ENCODE peak calls at places on chromosome 16, in eight cellular contexts. X, B, O, A, R, Z, M and I are unnamed samples.

GRCh38 chr16:87344931-87345631 is 27.9 kb upstream of the C16orf95 start:
- DNase-seq in A (no peak), O (peak; percentile 65), M (no peak), R (no peak), X (peak; percentile 61), B (peak; percentile 71), Z (peak; percentile 41), I (peak; percentile 33)

GRCh38 chr16:2335286-2335895 is 5.1 kb downstream of the ABCA3 start:
- DNase-seq in A (no peak), M (no peak), R (no peak), B (no peak), Z (no peak), O (no peak), X (no peak), I (no peak)

GRCh38 chr16:87057291-87057881 is 259.8 kb downstream of the C16orf95 start:
- DNase-seq in A (no peak), R (no peak), B (no peak), O (no peak), M (no peak), Z (no peak), X (no peak), I (no peak)

GRCh38 chr16:67641779-67642708 is 2.9 kb upstream of the CARMIL2 start:
- DNase-seq in X (peak; percentile 74), M (peak; percentile 33), O (peak; percentile 80), B (no peak), R (peak; percentile 90), Z (no peak), A (no peak), I (no peak)

GRCh38 chr16:51095114-51095872 is 55.8 kb downstream of the SALL1 start:
- DNase-seq in Z (no peak), X (no peak), M (no peak), R (no peak), A (no peak), O (no peak), B (no peak), I (no peak)

GRCh38 chr16:11976850-11977205 is 294 bp downstream of the SNX29 start:
- DNase-seq in X (no peak), M (no peak), R (no peak), O (no peak), B (no peak), Z (no peak), A (no peak), I (no peak)

GRCh38 chr16:6081320-6081976 is 983.9 kb upstream of the EEF2KMT start:
- DNase-seq in A (peak; percentile 57), X (peak; percentile 31), M (no peak), B (no peak), Z (no peak), R (no peak), O (no peak), I (no peak)

GRCh38 chr16:80369559-80369958 is 171.2 kb upstream of the DYNLRB2 start:
- DNase-seq in A (peak; percentile 59), B (no peak), R (no peak), M (peak; percentile 60), Z (no peak), O (no peak), X (no peak), I (no peak)

GRCh38 chr16:64718481-64718880 is 403.4 kb downstream of the CDH11 start:
- DNase-seq in M (no peak), R (no peak), Z (no peak), O (no peak), X (no peak), A (no peak), B (no peak), I (no peak)

GRCh38 chr16:19884021-19884485 is 595 bp downstream of the GPRC5B start:
- DNase-seq in M (no peak), X (no peak), Z (no peak), O (peak; percentile 47), B (peak; percentile 48), A (no peak), R (no peak), I (no peak)

GRCh38 chr16:48537909-48538745 is 71.9 kb downstream of the N4BP1 start:
- DNase-seq in M (no peak), B (no peak), O (peak; percentile 76), X (peak; percentile 54), A (no peak), Z (no peak), R (no peak), I (no peak)

GRCh38 chr16:54055864-54056263 is 230.7 kb downstream of the IRX3 start:
- DNase-seq in B (no peak), Z (no peak), X (no peak), R (no peak), M (peak; percentile 11), A (no peak), O (no peak), I (no peak)

GRCh38 chr16:20385844-20386832 is 18.4 kb downstream of the PDILT start:
- DNase-seq in O (peak; percentile 63), B (no peak), R (peak; percentile 84), Z (peak; percentile 26), M (peak; percentile 36), A (peak; percentile 64), X (peak; percentile 56), I (peak; percentile 28)

DNA sequence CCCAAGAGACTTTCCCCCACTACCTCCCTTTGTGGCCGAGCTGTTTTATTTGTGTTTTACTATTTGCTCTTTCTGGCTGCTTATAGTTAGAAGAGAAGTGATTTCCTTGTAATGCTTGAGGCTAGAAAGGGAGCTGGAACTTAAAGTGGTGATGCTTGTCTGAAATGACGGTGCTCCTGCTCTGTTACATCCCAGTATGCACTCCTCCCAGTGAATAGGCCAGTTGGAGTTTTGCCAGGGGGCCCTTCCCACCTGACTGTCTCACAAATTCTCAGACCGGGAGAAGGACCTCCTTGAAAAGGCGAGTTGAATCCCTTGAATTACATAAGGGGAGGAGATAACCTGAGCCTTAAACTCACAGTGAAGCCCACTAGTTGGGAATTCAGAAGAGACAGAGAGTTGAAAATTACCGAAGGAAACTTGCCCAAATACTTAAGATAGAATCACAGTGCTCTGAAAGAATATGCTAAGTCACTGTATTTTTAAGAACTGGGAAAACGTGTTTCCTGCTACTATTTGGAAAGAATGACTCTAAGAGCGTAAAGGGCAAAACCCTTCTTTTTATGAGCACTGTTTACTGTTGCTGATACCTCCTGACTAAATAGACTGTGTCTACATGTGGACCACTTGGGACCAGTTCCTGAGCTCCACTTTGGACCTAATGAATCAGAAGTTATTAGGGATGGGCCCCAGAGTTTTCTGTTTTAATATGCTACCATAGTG is 84.7 kb upstream of the CLEC3A start:
- DNase-seq in Z (no peak), M (peak; percentile 13), X (no peak), R (peak; percentile 77), B (no peak), O (no peak), A (no peak), I (no peak)
- H3K9me3 ChIP-seq in Z (no peaks in the 10 kb centered on the region), M (no peaks in the 10 kb centered on the region), X (no peaks in the 10 kb centered on the region), R (no peaks in the 10 kb centered on the region), B (no peaks in the 10 kb centered on the region), O (no peaks in the 10 kb centered on the region), A (peaks cover 7% of the 10 kb centered on the region), I (peaks cover 3% of the 10 kb centered on the region)

DNA sequence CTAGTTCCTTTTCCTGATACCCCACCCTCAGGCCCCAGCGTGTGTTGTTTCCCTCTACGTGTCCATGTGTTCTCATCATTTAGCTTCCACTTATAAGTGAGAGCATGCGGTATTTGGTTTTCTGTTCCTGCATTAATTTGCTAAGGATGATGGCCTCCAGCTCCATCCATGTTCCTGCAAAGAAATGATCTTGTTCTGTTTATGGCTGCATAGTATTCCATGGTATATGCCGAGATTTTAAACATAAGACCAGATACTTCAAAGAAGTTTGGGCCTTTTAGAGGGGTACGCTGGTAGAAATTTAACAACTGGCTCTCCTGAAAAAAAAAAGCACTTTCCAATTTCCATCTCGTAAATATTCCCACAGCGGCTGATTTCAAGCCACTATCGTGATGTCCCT is 59.8 kb downstream of the IRF8 start:
- DNase-seq in X (no peak), A (no peak), M (no peak), B (no peak), Z (no peak), R (no peak), O (no peak), I (no peak)
- H3K9me3 ChIP-seq in X (no peaks in the 10 kb centered on the region), A (no peaks in the 10 kb centered on the region), M (no peaks in the 10 kb centered on the region), B (no peaks in the 10 kb centered on the region), Z (no peaks in the 10 kb centered on the region), R (no peaks in the 10 kb centered on the region), O (no peaks in the 10 kb centered on the region), I (no peaks in the 10 kb centered on the region)

DNA sequence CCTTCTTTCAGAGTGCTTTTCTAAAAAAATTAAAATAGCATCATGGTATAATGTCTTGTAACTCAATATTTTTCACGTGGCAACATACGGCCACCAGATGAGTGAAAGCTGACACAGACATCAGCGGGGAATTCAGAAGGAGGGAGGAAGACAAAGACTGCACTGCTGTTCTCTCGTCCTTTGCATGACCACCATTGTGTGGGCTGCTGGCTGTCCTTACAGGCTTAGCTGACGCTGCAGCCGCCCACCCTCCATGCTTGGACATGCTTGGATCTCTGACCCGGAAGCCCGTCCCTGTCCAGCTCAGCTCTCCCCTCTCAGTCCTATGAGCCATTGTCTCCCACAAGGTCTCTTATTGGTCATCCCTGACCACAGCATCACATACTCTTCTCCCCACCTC is 11.4 kb upstream of the MLYCD start:
- DNase-seq in X (no peak), R (no peak), A (no peak), M (no peak), B (no peak), Z (no peak), O (no peak), I (no peak)
- H3K9me3 ChIP-seq in X (peaks cover 3% of the 10 kb centered on the region), R (peaks cover 1% of the 10 kb centered on the region), A (no peaks in the 10 kb centered on the region), M (peaks cover 11% of the 10 kb centered on the region), B (no peaks in the 10 kb centered on the region), Z (no peaks in the 10 kb centered on the region), O (no peaks in the 10 kb centered on the region), I (peaks cover 4% of the 10 kb centered on the region)

DNA sequence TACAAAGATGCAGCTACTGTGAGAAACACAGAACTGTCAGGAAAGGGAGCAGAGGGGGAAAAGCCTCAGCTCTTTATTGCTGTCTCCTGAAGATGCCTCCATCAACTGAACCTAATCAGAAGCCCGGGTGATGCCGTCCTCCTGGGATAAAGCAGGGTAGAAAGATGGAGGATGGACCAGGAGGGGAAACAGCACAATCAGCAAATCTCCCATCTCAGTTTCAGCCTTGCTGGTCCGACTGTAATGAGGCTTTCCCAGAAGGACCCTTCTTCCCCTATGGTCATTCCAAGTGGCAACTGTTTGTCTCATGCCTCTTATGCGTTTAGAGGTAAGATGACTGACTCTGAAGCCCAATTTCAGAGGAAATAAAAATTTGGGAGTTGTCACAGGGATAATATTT is 24.3 kb downstream of the ZFP1 start:
- DNase-seq in B (no peak), A (no peak), R (no peak), X (no peak), O (no peak), Z (no peak), M (no peak), I (no peak)
- H3K9me3 ChIP-seq in B (peaks cover 56% of the 10 kb centered on the region), A (peaks cover 52% of the 10 kb centered on the region), R (peaks cover 14% of the 10 kb centered on the region), X (peaks cover 31% of the 10 kb centered on the region), O (peaks cover 81% of the 10 kb centered on the region), Z (peaks cover 43% of the 10 kb centered on the region), M (peaks cover 75% of the 10 kb centered on the region), I (peaks cover 13% of the 10 kb centered on the region)

DNA sequence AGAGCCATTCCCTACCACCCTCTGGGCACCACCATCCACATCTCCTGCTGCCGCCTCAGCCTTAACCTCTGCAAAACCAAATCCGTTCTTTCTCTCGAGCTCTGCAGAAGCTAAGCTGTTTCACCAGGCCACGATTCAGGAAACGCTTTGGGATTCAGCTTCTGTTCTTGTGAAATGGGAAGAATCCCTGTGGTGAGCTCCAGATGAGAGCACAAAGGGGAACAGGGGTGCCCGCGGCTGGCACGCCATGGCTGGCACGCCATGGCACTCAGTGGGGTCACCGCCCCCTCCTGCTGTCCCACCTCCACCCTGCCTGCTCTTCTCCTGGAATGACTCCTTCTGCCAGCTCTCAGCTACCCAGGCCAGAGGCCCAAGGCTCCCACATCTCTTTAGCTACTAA is 5.7 kb downstream of the QPRT start:
- DNase-seq in R (no peak), O (no peak), A (no peak), B (no peak), X (no peak), M (no peak), Z (no peak), I (no peak)
- H3K9me3 ChIP-seq in R (no peaks in the 10 kb centered on the region), O (no peaks in the 10 kb centered on the region), A (peaks cover 3% of the 10 kb centered on the region), B (no peaks in the 10 kb centered on the region), X (no peaks in the 10 kb centered on the region), M (no peaks in the 10 kb centered on the region), Z (no peaks in the 10 kb centered on the region), I (no peaks in the 10 kb centered on the region)

GRCh38 chr16:31734265-31734664 is 139.3 kb upstream of the ZNF267 start:
- DNase-seq in O (no peak), M (no peak), A (no peak), R (no peak), X (no peak), B (no peak), Z (no peak), I (no peak)
- H3K9me3 ChIP-seq in O (peaks cover 74% of the 10 kb centered on the region), M (peaks cover 2% of the 10 kb centered on the region), A (peaks cover 3% of the 10 kb centered on the region), R (peaks cover 5% of the 10 kb centered on the region), X (peaks cover 1% of the 10 kb centered on the region), B (no peaks in the 10 kb centered on the region), Z (peaks cover 16% of the 10 kb centered on the region), I (peaks cover 15% of the 10 kb centered on the region)